ENCODE peak calls at places on chromosomes 6 and 20, in nine cellular contexts. N is neural progenitor cell; Y is body of pancreas; L is fibroblast of lung; H is CD8-positive, alpha-beta T cell; C is adrenal gland; V is GM23338; Q is cardiac muscle cell; A is uterus. R is an unnamed sample.

GRCh38 chr20:33701629-33702450 is 15.7 kb upstream of the E2F1 start:
- DNase-seq in N (no peak), Y (no peak), L (no peak), H (no peak), C (no peak), V (no peak), Q (no peak), A (no peak), R (no peak)

GRCh38 chr6:13688692-13689196 is 22.9 kb downstream of the RANBP9 start:
- DNase-seq in N (no peak), Y (no peak), L (no peak), H (no peak), C (no peak), V (no peak), Q (no peak), A (no peak), R (no peak)

GRCh38 chr6:153027480-153027879 is 25.0 kb upstream of the MTRF1L start:
- DNase-seq in N (no peak), Y (no peak), L (no peak), H (no peak), C (no peak), V (no peak), Q (no peak), A (no peak), R (no peak)

GRCh38 chr6:109252261-109253041 is 129.8 kb downstream of the CD164 start:
- DNase-seq in N (no peak), Y (no peak), L (no peak), H (no peak), C (no peak), V (no peak), Q (no peak), A (no peak), R (no peak)

GRCh38 chr6:111713811-111714210 is 108.1 kb upstream of the TRAF3IP2 start:
- DNase-seq in N (no peak), Y (no peak), L (no peak), H (no peak), C (no peak), V (no peak), Q (no peak), A (no peak), R (no peak)

GRCh38 chr6:151681426-151682059 is 125.9 kb upstream of the ESR1 start:
- DNase-seq in N (no peak), Y (no peak), L (no peak), H (no peak), C (no peak), V (no peak), Q (peak; percentile 60), A (peak; percentile 37), R (no peak)

GRCh38 chr6:79170915-79171314 is 63.6 kb downstream of the HMGN3 start:
- DNase-seq in N (no peak), Y (no peak), L (peak; percentile 90), H (no peak), C (no peak), V (no peak), Q (peak; percentile 64), A (no peak), R (no peak)

GRCh38 chr6:168725821-168726220 is 284.8 kb downstream of the SMOC2 start:
- DNase-seq in N (no peak), Y (no peak), L (no peak), H (no peak), C (no peak), V (peak; percentile 19), Q (no peak), A (no peak), R (no peak)

DNA sequence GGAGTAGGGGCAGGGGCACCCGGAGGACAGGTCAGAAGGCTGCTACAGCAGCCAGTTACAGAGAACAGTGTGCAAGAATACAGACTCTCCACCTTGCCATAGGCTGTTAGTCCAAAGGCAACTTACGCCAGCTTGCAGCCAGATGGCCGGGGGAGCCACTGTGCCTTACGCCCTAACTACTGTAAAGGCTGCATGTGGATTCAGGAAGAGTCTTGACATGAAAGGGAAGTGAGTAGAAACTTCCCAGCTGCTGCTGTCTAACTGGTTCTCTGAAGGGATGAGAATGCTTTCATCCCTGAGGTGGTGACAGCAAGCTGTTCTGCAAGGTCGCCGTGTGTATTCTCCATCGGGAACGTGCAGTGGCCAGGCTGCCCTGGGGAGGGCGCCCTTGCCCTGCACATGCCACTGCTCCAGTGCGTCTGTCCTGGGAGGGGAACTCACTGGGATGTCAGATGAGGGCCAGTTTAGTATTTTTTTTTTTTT is 46.1 kb downstream of the LYRM4 start:
- DNase-seq in N (peak; percentile 70), Y (peak; percentile 22), L (no peak), H (no peak), C (peak; percentile 46), V (peak; percentile 71), Q (peak; percentile 94), A (peak; percentile 21), R (no peak)
- TF ChIP-seq CTCF in N (peak; percentile 92), Y (no peak), L (peak; percentile 60), H (no peak), C (peak; percentile 83), V (peak; percentile 99), Q (peak; percentile 85), A (peak; percentile 50), R (peak; percentile 79)

GRCh38 chr6:87244380-87244779 is 78.0 kb upstream of the SMIM8 start:
- DNase-seq in N (no peak), Y (no peak), L (peak; percentile 5), H (no peak), C (no peak), V (no peak), Q (peak; percentile 21), A (no peak), R (no peak)

GRCh38 chr6:87241304-87241703 is 81.1 kb upstream of the SMIM8 start:
- DNase-seq in N (no peak), Y (no peak), L (no peak), H (no peak), C (no peak), V (peak; percentile 29), Q (no peak), A (no peak), R (no peak)

DNA sequence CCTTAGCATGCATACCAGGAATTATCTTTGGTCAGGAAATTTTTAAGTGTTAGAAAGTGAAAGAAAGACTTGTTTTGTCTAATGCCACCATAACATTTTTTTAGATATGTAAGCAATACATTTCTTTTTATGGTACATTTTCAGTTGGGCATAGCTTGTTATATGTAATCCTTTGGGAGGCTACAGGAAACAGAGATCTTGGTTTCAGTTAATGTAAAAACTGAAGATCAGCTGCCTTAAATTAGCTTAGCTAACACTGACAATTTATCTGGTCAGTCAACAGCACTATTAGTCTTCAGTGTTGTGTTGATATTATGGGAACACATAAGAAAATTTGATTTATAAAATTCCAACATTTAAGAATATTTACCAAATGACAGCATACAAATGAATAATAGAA is 78.6 kb upstream of the SMIM8 start:
- DNase-seq in N (no peak), Y (no peak), L (no peak), H (no peak), C (no peak), V (no peak), Q (no peak), A (no peak), R (no peak)
- H3K36me3 ChIP-seq in N (peaks cover 48% of the 10 kb centered on the region), Y (no peaks in the 10 kb centered on the region), L (no peaks in the 10 kb centered on the region), H (peaks cover 10% of the 10 kb centered on the region), C (no peaks in the 10 kb centered on the region), V (peaks cover 22% of the 10 kb centered on the region), Q (peaks cover 27% of the 10 kb centered on the region), A (no peaks in the 10 kb centered on the region), R (peaks cover 8% of the 10 kb centered on the region)

GRCh38 chr20:5809495-5809894 is 59.3 kb downstream of the SHLD1 start:
- DNase-seq in N (no peak), Y (no peak), L (no peak), H (no peak), C (no peak), V (no peak), Q (no peak), A (no peak), R (no peak)

GRCh38 chr20:5806457-5807263 is 56.5 kb downstream of the SHLD1 start:
- DNase-seq in N (peak; percentile 21), Y (no peak), L (no peak), H (no peak), C (no peak), V (peak; percentile 46), Q (no peak), A (no peak), R (no peak)

GRCh38 chr20:5808901-5809300 is 58.7 kb downstream of the SHLD1 start:
- DNase-seq in N (no peak), Y (no peak), L (no peak), H (no peak), C (no peak), V (no peak), Q (no peak), A (no peak), R (no peak)

GRCh38 chr20:5811746-5812145 is 61.5 kb downstream of the SHLD1 start:
- DNase-seq in N (no peak), Y (no peak), L (no peak), H (no peak), C (no peak), V (no peak), Q (no peak), A (no peak), R (no peak)

DNA sequence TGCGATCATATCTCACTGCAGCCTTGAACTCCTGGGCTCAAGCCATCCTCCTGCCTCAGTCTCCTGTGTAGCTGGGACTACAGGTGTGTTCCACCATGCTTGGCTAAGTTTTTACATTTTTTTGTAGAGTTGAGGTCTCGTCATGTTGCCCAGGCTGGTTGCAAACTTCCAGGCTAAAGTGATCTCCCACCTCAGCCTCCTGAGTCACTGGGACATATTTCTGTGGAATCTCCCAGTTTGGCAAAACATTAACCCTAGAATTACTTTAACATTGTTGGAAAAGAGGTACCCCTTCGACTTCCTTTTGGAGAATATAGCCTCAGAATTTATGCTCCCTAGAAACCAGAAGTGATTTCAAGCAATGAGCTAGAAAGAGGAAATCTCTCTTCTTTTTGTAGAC is 57.2 kb downstream of the SHLD1 start:
- DNase-seq in N (no peak), Y (no peak), L (no peak), H (no peak), C (no peak), V (no peak), Q (no peak), A (no peak), R (no peak)
- TF ChIP-seq CTCF in N (no peak), Y (no peak), L (no peak), H (no peak), C (no peak), V (no peak), Q (no peak), A (no peak), R (no peak)

GRCh38 chr6:159039885-159040258 is 4.9 kb downstream of the TAGAP start:
- DNase-seq in N (no peak), Y (no peak), L (no peak), H (no peak), C (no peak), V (no peak), Q (no peak), A (no peak), R (no peak)

GRCh38 chr6:159042003-159042823 is 2.6 kb downstream of the TAGAP start:
- DNase-seq in N (peak; percentile 88), Y (peak; percentile 80), L (peak; percentile 44), H (peak; percentile 69), C (peak; percentile 67), V (peak; percentile 97), Q (peak; percentile 66), A (peak; percentile 46), R (no peak)

GRCh38 chr6:159042824-159043181 is 2.0 kb downstream of the TAGAP start:
- DNase-seq in N (no peak), Y (no peak), L (no peak), H (no peak), C (no peak), V (no peak), Q (no peak), A (no peak), R (no peak)

GRCh38 chr6:159038914-159039884 is 5.6 kb downstream of the TAGAP start:
- DNase-seq in N (no peak), Y (no peak), L (peak; percentile 46), H (no peak), C (no peak), V (no peak), Q (peak; percentile 8), A (no peak), R (peak; percentile 51)

GRCh38 chr6:159041181-159041580 is 3.6 kb downstream of the TAGAP start:
- DNase-seq in N (no peak), Y (no peak), L (no peak), H (no peak), C (no peak), V (no peak), Q (no peak), A (no peak), R (no peak)
- H3K36me3 ChIP-seq in N (no peaks in the 10 kb centered on the region), Y (no peaks in the 10 kb centered on the region), L (no peaks in the 10 kb centered on the region), H (peaks cover 46% of the 10 kb centered on the region), C (no peaks in the 10 kb centered on the region), V (no peaks in the 10 kb centered on the region), Q (no peaks in the 10 kb centered on the region), A (no peaks in the 10 kb centered on the region), R (no peaks in the 10 kb centered on the region)